ENCODE peak calls at places on chromosomes 4 and X, in four cellular contexts. U is fibroblast of lung, D is bronchial epithelial cell, T is SK-N-SH. F is an unnamed sample.

GRCh38 chr4:20203508-20203907 is 48.2 kb upstream of the SLIT2 start:
- DNase-seq in U (peak), T (no peak), D (peak), F (peak)

GRCh38 chrX:37905436-37906147 is 58.2 kb upstream of the DYNLT3 start:
- DNase-seq in D (no peak), U (peak), T (peak), F (peak)

GRCh38 chr4:175998782-175999181 is 66.9 kb upstream of the WDR17 start:
- DNase-seq in D (peak), U (peak), T (no peak), F (peak)

GRCh38 chr4:52373650-52374049 is 285.5 kb downstream of the USP46 start:
- DNase-seq in T (no peak), U (no peak), D (no peak), F (no peak)

GRCh38 chr4:142840516-142841123 is 5.5 kb downstream of the INPP4B start:
- DNase-seq in U (peak), D (peak), T (peak), F (peak)

GRCh38 chr4:26860157-26860921 is at the start of gene STIM2:
- DNase-seq in T (peak), U (peak), D (peak), F (peak)

GRCh38 chr4:3342182-3342854 is 49.5 kb downstream of the RGS12 start:
- DNase-seq in U (peak), T (no peak), D (peak), F (peak)

GRCh38 chr4:993111-994029 is at the start of gene SLC26A1:
- DNase-seq in U (no peak), T (no peak), D (no peak), F (no peak)

GRCh38 chr4:164977243-164978164 is at the start of gene TRIM61:
- DNase-seq in T (peak), D (no peak), U (peak), F (no peak)

GRCh38 chrX:69109706-69110635 is 55.3 kb downstream of the PJA1 start:
- DNase-seq in D (peak), U (peak), T (no peak), F (peak)

GRCh38 chr4:6272863-6273660 is 3.4 kb downstream of the WFS1 start:
- DNase-seq in T (peak), U (peak), D (peak), F (peak)

GRCh38 chr4:26076000-26076587 is 162.1 kb downstream of the SMIM20 start:
- DNase-seq in U (peak), D (peak), T (no peak), F (peak)

GRCh38 chr4:87839309-87839946 is 6.7 kb downstream of the MEPE start:
- DNase-seq in T (no peak), U (peak), D (peak), F (peak)

GRCh38 chrX:9995855-9996339 is 28.7 kb downstream of the CLDN34 start:
- DNase-seq in U (peak), T (peak), D (peak), F (peak)

DNA sequence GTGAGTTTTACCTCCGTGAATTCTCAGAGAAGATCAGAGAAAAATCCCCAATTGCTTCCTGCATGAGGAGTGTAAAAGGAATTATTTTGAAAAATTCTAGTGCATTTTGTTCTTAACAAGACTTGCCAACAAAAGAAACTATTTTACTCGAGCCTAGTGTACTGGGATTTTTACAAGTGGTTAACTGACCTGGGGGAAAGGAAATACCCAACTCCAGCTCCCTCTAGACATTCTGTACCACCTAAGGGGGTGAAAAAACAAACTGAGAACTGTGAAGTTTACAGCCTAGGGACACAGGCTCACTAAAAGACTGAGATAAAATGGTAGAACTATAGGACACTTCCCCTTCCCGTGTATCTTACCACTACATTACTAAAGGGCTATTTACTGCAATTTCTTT is 2.6 kb upstream of the ADH5 start:
- DNase-seq in T (no peak), D (no peak), U (no peak), F (peak)
- H3K4me3 ChIP-seq in T (no peak), D (peak), U (peak), F (no peak)

DNA sequence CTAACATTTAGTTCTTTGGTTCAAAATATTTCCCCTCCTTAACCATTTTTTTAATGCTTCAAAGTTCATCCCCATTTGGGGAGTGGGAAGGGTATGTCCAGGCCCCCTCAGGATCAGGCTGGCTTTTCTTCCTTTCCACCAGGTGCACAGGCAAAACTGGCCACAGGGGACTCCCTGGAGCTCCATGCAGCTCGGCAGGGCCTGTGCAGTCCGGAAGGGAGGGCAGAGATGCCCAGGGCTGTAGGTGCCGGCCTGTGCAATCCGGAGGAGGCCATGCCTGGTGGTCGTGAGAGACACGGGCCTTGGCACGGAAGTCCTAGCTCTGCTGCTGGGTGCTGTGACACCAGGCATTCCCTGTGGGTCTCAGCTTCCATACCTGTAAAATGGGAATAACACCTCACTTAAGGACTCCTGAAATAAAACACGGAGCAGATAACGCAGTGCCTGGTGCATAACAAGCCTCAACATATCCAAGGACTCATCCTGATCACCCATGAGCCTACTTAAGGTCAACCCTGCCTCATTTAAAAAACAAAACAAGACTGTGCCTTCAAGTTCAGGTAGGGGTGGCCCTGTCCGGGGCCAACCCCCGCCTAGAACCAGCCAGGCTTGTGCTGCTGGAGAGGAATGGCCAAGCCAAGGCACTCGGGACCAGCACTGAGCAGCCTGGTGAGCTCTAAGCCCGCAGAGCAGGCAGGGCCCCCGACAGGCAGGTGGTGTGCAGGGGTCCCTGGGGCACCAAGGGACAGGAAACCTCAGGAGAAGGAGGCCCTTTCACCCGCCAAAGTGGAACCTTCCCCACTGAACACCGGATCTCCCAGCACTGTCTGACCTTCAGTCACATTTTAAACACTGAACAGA is 21.2 kb upstream of the CYP4V2 start:
- DNase-seq in U (no peak), D (no peak), T (no peak), F (no peak)
- TF ChIP-seq CTCF in U (no peak), D (no peak), T (no peak), F (peak)

GRCh38 chrX:34917146-34917545 is 25.4 kb upstream of the FAM47B start:
- DNase-seq in T (no peak), D (no peak), U (peak), F (no peak)

GRCh38 chrX:34918856-34919255 is 23.7 kb upstream of the FAM47B start:
- DNase-seq in T (peak), U (peak), D (peak), F (peak)

GRCh38 chrX:34915463-34916225 is 27.0 kb upstream of the FAM47B start:
- DNase-seq in T (no peak), D (peak), U (no peak), F (no peak)

DNA sequence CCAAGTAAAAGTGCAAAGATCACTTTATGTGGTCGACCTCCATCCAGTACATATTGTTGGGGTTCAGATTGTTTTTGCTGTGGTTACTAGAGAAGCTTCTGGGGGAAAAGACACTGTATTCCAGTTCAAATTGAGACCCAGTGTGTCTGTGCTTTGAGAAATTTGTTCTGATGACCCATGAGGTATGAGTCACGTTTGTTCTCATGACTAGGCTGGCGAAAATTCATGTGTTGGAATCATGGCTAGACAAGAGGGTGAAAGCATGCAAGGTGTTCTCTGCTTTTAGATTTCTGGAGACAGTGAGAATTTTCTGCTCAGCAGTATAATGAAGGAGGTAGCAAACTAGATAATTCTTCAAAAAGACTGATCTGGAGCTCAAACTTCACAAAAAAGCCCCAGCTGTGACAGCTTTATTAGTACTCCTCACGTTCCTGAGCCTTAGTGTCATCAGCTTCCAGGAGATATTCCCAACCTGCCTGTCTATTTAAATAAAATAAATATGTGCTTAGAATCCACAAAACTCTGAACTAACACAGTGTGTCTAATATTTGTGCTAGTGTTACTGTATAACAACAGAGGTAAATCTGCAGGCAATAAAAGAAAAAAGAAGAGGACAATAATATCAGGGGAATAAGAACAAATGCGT is 24.4 kb upstream of the FAM47B start:
- DNase-seq in D (peak), U (peak), T (no peak), F (peak)
- H3K4me3 ChIP-seq in D (no peak), U (no peak), T (peak), F (no peak)

GRCh38 chr4:101347557-101348366 is 436 bp upstream of the PPP3CA start:
- DNase-seq in T (peak), U (peak), D (peak), F (peak)

GRCh38 chr4:101347267-101347556 is at the start of gene PPP3CA:
- DNase-seq in U (no peak), T (peak), D (no peak), F (no peak)

GRCh38 chr4:101345596-101346311 is 1.6 kb downstream of the PPP3CA start:
- DNase-seq in T (peak), U (peak), D (peak), F (peak)

GRCh38 chr4:101346312-101346561 is 1.1 kb downstream of the PPP3CA start:
- DNase-seq in U (no peak), D (no peak), T (peak), F (no peak)

DNA sequence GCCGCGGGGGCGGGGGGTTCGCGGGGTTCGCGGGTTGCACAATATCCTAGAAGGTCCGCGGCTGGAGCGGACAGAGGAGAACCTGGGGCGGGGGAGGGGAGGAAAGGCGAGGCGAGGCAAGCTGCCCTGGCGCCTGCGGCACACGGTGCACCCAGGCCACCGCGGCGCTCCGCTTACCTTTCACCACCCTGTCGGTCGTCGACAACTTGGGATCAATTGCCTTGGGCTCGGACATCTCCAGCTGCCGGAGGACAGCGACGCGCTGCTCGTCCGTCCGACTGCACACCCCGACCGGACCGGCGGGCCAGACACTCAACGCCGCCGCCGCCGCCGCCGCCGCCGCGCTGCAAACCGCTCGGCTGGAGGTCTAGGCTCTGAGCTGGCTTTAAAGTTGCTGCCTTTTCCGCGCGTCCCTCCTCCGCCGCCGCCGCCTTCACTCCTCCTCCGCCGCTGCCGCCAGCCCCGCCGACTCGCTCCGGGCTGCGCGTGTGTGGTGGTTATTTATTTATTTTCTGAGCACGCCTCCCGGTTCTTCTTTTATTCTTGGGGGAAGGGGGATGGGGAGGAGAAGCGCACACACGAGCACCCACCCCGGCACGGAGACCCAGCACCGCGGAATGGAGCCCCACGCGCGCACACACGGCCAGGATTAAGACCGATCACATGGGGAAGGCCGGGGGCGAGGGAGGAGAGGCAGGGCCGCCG is 612 bp downstream of the PPP3CA start:
- DNase-seq in T (no peak), D (peak), U (peak), F (peak)
- TF ChIP-seq CTCF in T (no peak), D (no peak), U (no peak), F (no peak)

F was measured in astrocyte of the spinal cord.